ENCODE peak calls at places on chromosomes 7 and 10, in nine cellular contexts. One of them, this sample, is unnamed.

GRCh38 chr7:127922661-127923060 is 108.6 kb downstream of the LRRC4 start:
- DNase-seq in WERI-Rb-1: no peak
- DNase-seq in right atrium auricular region: no peak
- DNase-seq in cardiac muscle cell: no peak
- DNase-seq in WTC11: no peak
- DNase-seq in A673: no peak
- DNase-seq in fibroblast of lung: no peak
- DNase-seq in pancreas: no peak
- DNase-seq in stomach: no peak
- DNase-seq in this sample: no peak

GRCh38 chr10:45456822-45457221 is 82.8 kb downstream of the ALOX5 start:
- DNase-seq in stomach: no peak
- DNase-seq in fibroblast of lung: no peak
- DNase-seq in cardiac muscle cell: no peak
- DNase-seq in right atrium auricular region: peak
- DNase-seq in pancreas: peak
- DNase-seq in WTC11: no peak
- DNase-seq in A673: no peak
- DNase-seq in WERI-Rb-1: no peak
- DNase-seq in this sample: no peak

GRCh38 chr10:35387768-35388167 is 51.5 kb downstream of the CCNY start:
- DNase-seq in cardiac muscle cell: peak
- DNase-seq in fibroblast of lung: peak
- DNase-seq in WERI-Rb-1: no peak
- DNase-seq in A673: no peak
- DNase-seq in pancreas: no peak
- DNase-seq in stomach: peak
- DNase-seq in right atrium auricular region: no peak
- DNase-seq in WTC11: no peak
- DNase-seq in this sample: no peak

GRCh38 chr10:114471906-114472873 is 67.9 kb upstream of the AFAP1L2 start:
- DNase-seq in WERI-Rb-1: peak
- DNase-seq in stomach: peak
- DNase-seq in WTC11: no peak
- DNase-seq in right atrium auricular region: no peak
- DNase-seq in A673: no peak
- DNase-seq in cardiac muscle cell: no peak
- DNase-seq in pancreas: no peak
- DNase-seq in fibroblast of lung: no peak
- DNase-seq in this sample: no peak

GRCh38 chr10:132869621-132870020 is 72.7 kb downstream of the CFAP46 start:
- DNase-seq in WTC11: peak
- DNase-seq in stomach: peak
- DNase-seq in cardiac muscle cell: no peak
- DNase-seq in fibroblast of lung: no peak
- DNase-seq in A673: no peak
- DNase-seq in pancreas: peak
- DNase-seq in right atrium auricular region: no peak
- DNase-seq in WERI-Rb-1: no peak
- DNase-seq in this sample: no peak

GRCh38 chr7:137592232-137592896 is 248.8 kb upstream of the PTN start:
- DNase-seq in stomach: no peak
- DNase-seq in A673: peak
- DNase-seq in cardiac muscle cell: peak
- DNase-seq in WERI-Rb-1: peak
- DNase-seq in fibroblast of lung: peak
- DNase-seq in right atrium auricular region: peak
- DNase-seq in pancreas: no peak
- DNase-seq in WTC11: peak
- DNase-seq in this sample: no peak

GRCh38 chr10:121593676-121594075 is 4.6 kb downstream of the FGFR2 start:
- DNase-seq in pancreas: no peak
- DNase-seq in stomach: no peak
- DNase-seq in cardiac muscle cell: no peak
- DNase-seq in right atrium auricular region: no peak
- DNase-seq in A673: no peak
- DNase-seq in WTC11: no peak
- DNase-seq in fibroblast of lung: no peak
- DNase-seq in WERI-Rb-1: no peak
- DNase-seq in this sample: no peak

GRCh38 chr7:86643478-86644281 is at the start of gene GRM3:
- DNase-seq in A673: no peak
- DNase-seq in WTC11: peak
- DNase-seq in WERI-Rb-1: peak
- DNase-seq in stomach: no peak
- DNase-seq in cardiac muscle cell: peak
- DNase-seq in fibroblast of lung: peak
- DNase-seq in pancreas: peak
- DNase-seq in right atrium auricular region: no peak
- DNase-seq in this sample: no peak

GRCh38 chr7:125661677-125662076 is 732.1 kb upstream of the POT1 start:
- DNase-seq in A673: no peak
- DNase-seq in WTC11: no peak
- DNase-seq in pancreas: no peak
- DNase-seq in cardiac muscle cell: no peak
- DNase-seq in fibroblast of lung: no peak
- DNase-seq in right atrium auricular region: no peak
- DNase-seq in WERI-Rb-1: no peak
- DNase-seq in stomach: no peak
- DNase-seq in this sample: no peak

GRCh38 chr10:110455440-110455839 is 42.3 kb upstream of the DUSP5 start:
- DNase-seq in cardiac muscle cell: no peak
- DNase-seq in pancreas: no peak
- DNase-seq in WTC11: no peak
- DNase-seq in fibroblast of lung: no peak
- DNase-seq in stomach: no peak
- DNase-seq in A673: no peak
- DNase-seq in right atrium auricular region: no peak
- DNase-seq in WERI-Rb-1: no peak
- DNase-seq in this sample: no peak

GRCh38 chr7:27734583-27734982 is 5.4 kb upstream of the TAX1BP1 start:
- DNase-seq in stomach: no peak
- DNase-seq in WERI-Rb-1: no peak
- DNase-seq in WTC11: no peak
- DNase-seq in cardiac muscle cell: no peak
- DNase-seq in right atrium auricular region: no peak
- DNase-seq in A673: no peak
- DNase-seq in fibroblast of lung: no peak
- DNase-seq in pancreas: no peak
- DNase-seq in this sample: no peak

GRCh38 chr7:91784469-91784868 is 96.0 kb downstream of the MTERF1 start:
- DNase-seq in pancreas: no peak
- DNase-seq in fibroblast of lung: peak
- DNase-seq in cardiac muscle cell: peak
- DNase-seq in A673: peak
- DNase-seq in right atrium auricular region: no peak
- DNase-seq in stomach: no peak
- DNase-seq in WERI-Rb-1: no peak
- DNase-seq in WTC11: no peak
- DNase-seq in this sample: peak

GRCh38 chr10:20059084-20059835 is 243.0 kb downstream of the PLXDC2 start:
- DNase-seq in right atrium auricular region: no peak
- DNase-seq in fibroblast of lung: peak
- DNase-seq in cardiac muscle cell: peak
- DNase-seq in WERI-Rb-1: no peak
- DNase-seq in pancreas: no peak
- DNase-seq in stomach: no peak
- DNase-seq in WTC11: no peak
- DNase-seq in A673: peak
- DNase-seq in this sample: no peak

GRCh38 chr7:54159088-54159487 is 383.1 kb upstream of the VSTM2A start:
- DNase-seq in WTC11: no peak
- DNase-seq in WERI-Rb-1: no peak
- DNase-seq in pancreas: no peak
- DNase-seq in stomach: no peak
- DNase-seq in fibroblast of lung: no peak
- DNase-seq in cardiac muscle cell: no peak
- DNase-seq in A673: no peak
- DNase-seq in right atrium auricular region: no peak
- DNase-seq in this sample: no peak

DNA sequence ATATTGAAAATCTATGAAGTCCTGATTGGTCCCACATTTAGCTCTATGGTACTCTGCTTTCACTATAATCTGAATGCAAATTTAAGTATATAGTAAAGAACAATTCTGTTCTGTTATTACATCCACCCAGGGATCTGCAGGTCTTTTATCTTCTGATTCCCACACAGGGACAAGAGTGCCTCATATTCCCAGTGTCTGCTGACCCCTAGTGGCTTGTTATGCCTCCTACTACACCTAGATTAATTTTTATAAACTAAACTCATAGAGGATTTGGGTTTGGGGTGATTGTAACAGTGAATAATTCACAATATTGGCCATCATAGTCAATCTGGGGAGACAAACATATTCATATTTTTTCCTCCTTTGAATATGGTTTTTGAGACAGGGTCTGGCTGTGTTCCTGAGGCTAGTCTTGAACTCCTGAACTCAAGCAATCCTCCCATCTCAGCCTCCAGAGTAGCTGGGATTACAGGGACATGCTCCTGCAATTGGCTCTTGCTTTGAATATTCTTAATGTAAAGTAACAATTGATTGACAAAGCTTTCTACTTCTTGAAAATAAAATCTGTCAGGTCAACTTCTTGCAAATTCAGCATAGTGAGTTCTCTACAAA is 282.1 kb downstream of the KCND2 start:
- DNase-seq in WTC11: peak
- DNase-seq in WERI-Rb-1: peak
- DNase-seq in cardiac muscle cell: peak
- DNase-seq in pancreas: no peak
- DNase-seq in stomach: no peak
- DNase-seq in fibroblast of lung: peak
- DNase-seq in right atrium auricular region: no peak
- DNase-seq in A673: peak
- DNase-seq in this sample: peak
- TF ChIP-seq CTCF in WTC11: peak
- TF ChIP-seq CTCF in WERI-Rb-1: peak
- TF ChIP-seq CTCF in cardiac muscle cell: peak
- TF ChIP-seq CTCF in pancreas: peak
- TF ChIP-seq CTCF in stomach: peak
- TF ChIP-seq CTCF in fibroblast of lung: peak
- TF ChIP-seq CTCF in right atrium auricular region: no peak
- TF ChIP-seq CTCF in A673: peak
- TF ChIP-seq CTCF in this sample: peak

GRCh38 chr7:83547526-83547925 is 101.4 kb downstream of the SEMA3E start:
- DNase-seq in WTC11: no peak
- DNase-seq in right atrium auricular region: no peak
- DNase-seq in cardiac muscle cell: peak
- DNase-seq in A673: peak
- DNase-seq in stomach: peak
- DNase-seq in pancreas: no peak
- DNase-seq in WERI-Rb-1: no peak
- DNase-seq in fibroblast of lung: peak
- DNase-seq in this sample: no peak

GRCh38 chr7:83546586-83546985 is 102.4 kb downstream of the SEMA3E start:
- DNase-seq in stomach: no peak
- DNase-seq in right atrium auricular region: no peak
- DNase-seq in cardiac muscle cell: peak
- DNase-seq in pancreas: no peak
- DNase-seq in WTC11: no peak
- DNase-seq in A673: no peak
- DNase-seq in WERI-Rb-1: no peak
- DNase-seq in fibroblast of lung: peak
- DNase-seq in this sample: no peak

GRCh38 chr7:83548250-83548649 is 100.7 kb downstream of the SEMA3E start:
- DNase-seq in fibroblast of lung: no peak
- DNase-seq in right atrium auricular region: no peak
- DNase-seq in A673: no peak
- DNase-seq in cardiac muscle cell: no peak
- DNase-seq in stomach: no peak
- DNase-seq in pancreas: no peak
- DNase-seq in WERI-Rb-1: no peak
- DNase-seq in WTC11: no peak
- DNase-seq in this sample: no peak

DNA sequence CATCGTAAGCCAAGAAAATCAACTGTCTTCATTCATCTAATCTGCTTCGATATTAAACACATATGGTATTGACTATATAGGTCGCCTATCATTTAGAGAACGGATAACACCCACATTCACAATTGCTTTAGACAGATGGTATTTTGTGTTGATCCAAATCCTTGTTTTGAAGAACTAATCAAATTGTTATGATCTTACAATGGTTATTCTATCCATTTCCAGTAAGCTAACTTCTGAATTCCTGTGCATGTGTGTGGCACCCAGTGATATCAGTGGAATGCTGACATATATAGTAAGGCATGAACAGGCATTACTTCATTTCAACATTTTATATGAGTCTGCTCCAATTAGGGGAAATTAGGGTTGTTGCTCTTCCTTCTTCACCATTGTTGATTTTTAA is 98.8 kb downstream of the SEMA3E start:
- DNase-seq in pancreas: no peak
- DNase-seq in right atrium auricular region: no peak
- DNase-seq in cardiac muscle cell: peak
- DNase-seq in A673: no peak
- DNase-seq in fibroblast of lung: peak
- DNase-seq in WERI-Rb-1: no peak
- DNase-seq in stomach: no peak
- DNase-seq in WTC11: no peak
- DNase-seq in this sample: peak
- TF ChIP-seq CTCF in pancreas: no peak
- TF ChIP-seq CTCF in right atrium auricular region: no peak
- TF ChIP-seq CTCF in cardiac muscle cell: no peak
- TF ChIP-seq CTCF in A673: no peak
- TF ChIP-seq CTCF in fibroblast of lung: no peak
- TF ChIP-seq CTCF in WERI-Rb-1: no peak
- TF ChIP-seq CTCF in stomach: no peak
- TF ChIP-seq CTCF in WTC11: no peak
- TF ChIP-seq CTCF in this sample: no peak

GRCh38 chr10:33065111-33065510 is 107.1 kb upstream of the ITGB1 start:
- DNase-seq in WERI-Rb-1: no peak
- DNase-seq in pancreas: no peak
- DNase-seq in stomach: no peak
- DNase-seq in right atrium auricular region: no peak
- DNase-seq in A673: no peak
- DNase-seq in WTC11: no peak
- DNase-seq in cardiac muscle cell: no peak
- DNase-seq in fibroblast of lung: no peak
- DNase-seq in this sample: no peak
- TF ChIP-seq CTCF in WERI-Rb-1: no peak
- TF ChIP-seq CTCF in pancreas: no peak
- TF ChIP-seq CTCF in stomach: no peak
- TF ChIP-seq CTCF in right atrium auricular region: no peak
- TF ChIP-seq CTCF in A673: no peak
- TF ChIP-seq CTCF in WTC11: no peak
- TF ChIP-seq CTCF in cardiac muscle cell: no peak
- TF ChIP-seq CTCF in fibroblast of lung: no peak
- TF ChIP-seq CTCF in this sample: no peak

DNA sequence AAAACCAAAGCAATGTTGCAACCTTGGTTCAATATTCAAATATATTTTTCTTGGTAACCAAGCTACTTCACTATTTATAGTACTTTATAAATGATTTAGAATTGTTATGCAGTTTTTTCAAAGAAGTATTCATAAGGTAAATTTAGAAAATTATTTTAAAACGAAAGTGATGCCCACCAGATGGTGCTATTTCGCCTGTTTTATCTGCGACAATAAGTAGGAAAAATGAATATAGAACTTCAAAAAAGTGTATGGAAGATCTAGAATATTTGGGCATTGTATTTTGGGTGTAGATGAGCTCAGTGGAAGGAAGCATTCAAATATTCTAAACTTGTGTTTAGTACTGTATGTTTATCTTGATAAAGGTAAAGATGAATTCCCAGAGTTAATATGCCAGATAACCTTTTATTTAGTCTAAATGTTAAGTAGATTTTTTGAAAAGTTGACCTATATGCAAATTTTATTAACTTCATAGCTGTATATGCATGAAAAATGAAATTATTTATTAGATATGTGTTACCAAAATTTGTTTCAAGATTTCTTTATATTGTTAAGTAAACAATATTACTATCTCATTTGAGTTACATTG is 93.2 kb downstream of the ADK start:
- DNase-seq in cardiac muscle cell: peak
- DNase-seq in fibroblast of lung: peak
- DNase-seq in stomach: no peak
- DNase-seq in WERI-Rb-1: no peak
- DNase-seq in A673: peak
- DNase-seq in pancreas: no peak
- DNase-seq in right atrium auricular region: no peak
- DNase-seq in WTC11: no peak
- DNase-seq in this sample: peak
- TF ChIP-seq CTCF in cardiac muscle cell: peak
- TF ChIP-seq CTCF in fibroblast of lung: peak
- TF ChIP-seq CTCF in stomach: peak
- TF ChIP-seq CTCF in WERI-Rb-1: no peak
- TF ChIP-seq CTCF in A673: peak
- TF ChIP-seq CTCF in pancreas: no peak
- TF ChIP-seq CTCF in right atrium auricular region: peak
- TF ChIP-seq CTCF in WTC11: no peak
- TF ChIP-seq CTCF in this sample: peak

This sample was measured in AG09319.